ENCODE peak calls at places on chromosomes 11 and 22, in five cellular contexts. One of them, this sample, is unnamed.

GRCh38 chr11:78350101-78350645 is 67.4 kb downstream of the GAB2 start:
- DNase-seq in neural progenitor cell: peak
- DNase-seq in cardiac muscle cell: no peak
- DNase-seq in endodermal cell: peak
- DNase-seq in IMR-90: peak
- DNase-seq in this sample: peak

GRCh38 chr11:129884581-129884980 is 10.8 kb downstream of the NFRKB start:
- DNase-seq in neural progenitor cell: no peak
- DNase-seq in endodermal cell: no peak
- DNase-seq in IMR-90: no peak
- DNase-seq in cardiac muscle cell: no peak
- DNase-seq in this sample: no peak

GRCh38 chr11:34379081-34379480 is 21.3 kb upstream of the ABTB2 start:
- DNase-seq in neural progenitor cell: no peak
- DNase-seq in endodermal cell: no peak
- DNase-seq in cardiac muscle cell: no peak
- DNase-seq in IMR-90: peak
- DNase-seq in this sample: no peak

GRCh38 chr11:103183981-103184592 is 74.9 kb downstream of the DYNC2H1 start:
- DNase-seq in neural progenitor cell: no peak
- DNase-seq in IMR-90: no peak
- DNase-seq in endodermal cell: no peak
- DNase-seq in cardiac muscle cell: no peak
- DNase-seq in this sample: no peak

GRCh38 chr11:120432056-120433018 is 79.2 kb upstream of the GRIK4 start:
- DNase-seq in IMR-90: peak
- DNase-seq in neural progenitor cell: no peak
- DNase-seq in endodermal cell: no peak
- DNase-seq in cardiac muscle cell: no peak
- DNase-seq in this sample: peak

GRCh38 chr11:3353066-3353465 is 25.9 kb downstream of the ZNF195 start:
- DNase-seq in neural progenitor cell: no peak
- DNase-seq in endodermal cell: no peak
- DNase-seq in IMR-90: no peak
- DNase-seq in cardiac muscle cell: no peak
- DNase-seq in this sample: no peak

GRCh38 chr11:63602296-63602695 is 11.9 kb downstream of the PLAAT3 start:
- DNase-seq in endodermal cell: no peak
- DNase-seq in neural progenitor cell: no peak
- DNase-seq in IMR-90: peak
- DNase-seq in cardiac muscle cell: no peak
- DNase-seq in this sample: no peak

GRCh38 chr11:65430406-65431217 is 8.0 kb downstream of the NEAT1 start:
- DNase-seq in cardiac muscle cell: no peak
- DNase-seq in IMR-90: peak
- DNase-seq in neural progenitor cell: no peak
- DNase-seq in endodermal cell: no peak
- DNase-seq in this sample: no peak

GRCh38 chr22:49763696-49764095 is 64.0 kb downstream of the BRD1 start:
- DNase-seq in IMR-90: no peak
- DNase-seq in neural progenitor cell: no peak
- DNase-seq in endodermal cell: peak
- DNase-seq in cardiac muscle cell: no peak
- DNase-seq in this sample: no peak

GRCh38 chr11:63882555-63883242 is 34.3 kb downstream of the RCOR2 start:
- DNase-seq in IMR-90: no peak
- DNase-seq in endodermal cell: peak
- DNase-seq in cardiac muscle cell: no peak
- DNase-seq in neural progenitor cell: peak
- DNase-seq in this sample: no peak

GRCh38 chr22:31509041-31509440 is 12.7 kb downstream of the SFI1 start:
- DNase-seq in cardiac muscle cell: no peak
- DNase-seq in IMR-90: peak
- DNase-seq in neural progenitor cell: no peak
- DNase-seq in endodermal cell: no peak
- DNase-seq in this sample: no peak

GRCh38 chr22:48486163-48486957 is 1341.3 kb downstream of the BRD1 start:
- DNase-seq in endodermal cell: peak
- DNase-seq in IMR-90: no peak
- DNase-seq in cardiac muscle cell: no peak
- DNase-seq in neural progenitor cell: no peak
- DNase-seq in this sample: no peak

GRCh38 chr22:44085743-44086741 is 61.9 kb downstream of the PARVB start:
- DNase-seq in endodermal cell: peak
- DNase-seq in cardiac muscle cell: peak
- DNase-seq in neural progenitor cell: peak
- DNase-seq in IMR-90: peak
- DNase-seq in this sample: peak

GRCh38 chr11:130888790-130889189 is 27.5 kb downstream of the SNX19 start:
- DNase-seq in IMR-90: no peak
- DNase-seq in cardiac muscle cell: no peak
- DNase-seq in endodermal cell: no peak
- DNase-seq in neural progenitor cell: no peak
- DNase-seq in this sample: no peak

GRCh38 chr11:75450826-75451783 is 18.1 kb upstream of the KLHL35 start:
- DNase-seq in neural progenitor cell: peak
- DNase-seq in endodermal cell: peak
- DNase-seq in cardiac muscle cell: peak
- DNase-seq in IMR-90: no peak
- DNase-seq in this sample: peak

GRCh38 chr22:42074153-42074750 is at the start of gene PHETA2:
- DNase-seq in endodermal cell: peak
- DNase-seq in neural progenitor cell: peak
- DNase-seq in cardiac muscle cell: peak
- DNase-seq in IMR-90: peak
- DNase-seq in this sample: no peak

GRCh38 chr22:29689201-29689871 is 30.5 kb upstream of the CABP7 start:
- DNase-seq in neural progenitor cell: peak
- DNase-seq in IMR-90: no peak
- DNase-seq in cardiac muscle cell: no peak
- DNase-seq in endodermal cell: no peak
- DNase-seq in this sample: peak

GRCh38 chr22:39130892-39131855 is 21.3 kb downstream of the CBX7 start:
- DNase-seq in endodermal cell: peak
- DNase-seq in neural progenitor cell: peak
- DNase-seq in cardiac muscle cell: peak
- DNase-seq in IMR-90: peak
- DNase-seq in this sample: no peak

GRCh38 chr11:46389450-46390330 is 1.9 kb downstream of the CHRM4 start:
- DNase-seq in neural progenitor cell: peak
- DNase-seq in cardiac muscle cell: peak
- DNase-seq in endodermal cell: peak
- DNase-seq in IMR-90: peak
- DNase-seq in this sample: peak

GRCh38 chr22:30906946-30907345 is 61.6 kb downstream of the MORC2 start:
- DNase-seq in IMR-90: no peak
- DNase-seq in cardiac muscle cell: no peak
- DNase-seq in neural progenitor cell: no peak
- DNase-seq in endodermal cell: no peak
- DNase-seq in this sample: no peak

GRCh38 chr11:130197386-130198035 is 37.9 kb downstream of the ST14 start:
- DNase-seq in endodermal cell: no peak
- DNase-seq in neural progenitor cell: no peak
- DNase-seq in cardiac muscle cell: no peak
- DNase-seq in IMR-90: no peak
- DNase-seq in this sample: no peak

GRCh38 chr11:64918056-64918455 is 1.0 kb upstream of the ATG2A start:
- DNase-seq in endodermal cell: no peak
- DNase-seq in neural progenitor cell: peak
- DNase-seq in IMR-90: peak
- DNase-seq in cardiac muscle cell: peak
- DNase-seq in this sample: no peak

GRCh38 chr22:23103199-23103954 is 33.1 kb downstream of the GNAZ start:
- DNase-seq in IMR-90: no peak
- DNase-seq in cardiac muscle cell: no peak
- DNase-seq in endodermal cell: no peak
- DNase-seq in neural progenitor cell: no peak
- DNase-seq in this sample: no peak

GRCh38 chr11:69903206-69903605 is 84.0 kb upstream of the FGF3 start:
- DNase-seq in endodermal cell: no peak
- DNase-seq in neural progenitor cell: no peak
- DNase-seq in IMR-90: no peak
- DNase-seq in cardiac muscle cell: no peak
- DNase-seq in this sample: no peak

GRCh38 chr11:44617671-44618461 is 52.4 kb downstream of the CD82 start:
- DNase-seq in cardiac muscle cell: no peak
- DNase-seq in IMR-90: no peak
- DNase-seq in endodermal cell: peak
- DNase-seq in neural progenitor cell: no peak
- DNase-seq in this sample: peak

GRCh38 chr11:36235750-36236149 is 53.5 kb downstream of the COMMD9 start:
- DNase-seq in neural progenitor cell: no peak
- DNase-seq in IMR-90: peak
- DNase-seq in cardiac muscle cell: no peak
- DNase-seq in endodermal cell: no peak
- DNase-seq in this sample: no peak

GRCh38 chr11:100716848-100717247 is 29.8 kb downstream of the ARHGAP42 start:
- DNase-seq in IMR-90: no peak
- DNase-seq in cardiac muscle cell: no peak
- DNase-seq in neural progenitor cell: no peak
- DNase-seq in endodermal cell: no peak
- DNase-seq in this sample: no peak

GRCh38 chr11:75716659-75717058 is 979 bp upstream of the MOGAT2 start:
- DNase-seq in neural progenitor cell: no peak
- DNase-seq in IMR-90: no peak
- DNase-seq in endodermal cell: no peak
- DNase-seq in cardiac muscle cell: no peak
- DNase-seq in this sample: no peak

GRCh38 chr11:84923489-84923888 is 703.7 kb downstream of the DLG2 start:
- DNase-seq in endodermal cell: no peak
- DNase-seq in neural progenitor cell: no peak
- DNase-seq in cardiac muscle cell: no peak
- DNase-seq in IMR-90: no peak
- DNase-seq in this sample: no peak

GRCh38 chr11:65776196-65776595 is 4.6 kb downstream of the AP5B1 start:
- DNase-seq in endodermal cell: no peak
- DNase-seq in neural progenitor cell: no peak
- DNase-seq in IMR-90: peak
- DNase-seq in cardiac muscle cell: no peak
- DNase-seq in this sample: no peak

GRCh38 chr22:21443735-21444421 is 23.3 kb upstream of the TMEM191C start:
- DNase-seq in IMR-90: no peak
- DNase-seq in endodermal cell: peak
- DNase-seq in neural progenitor cell: peak
- DNase-seq in cardiac muscle cell: no peak
- DNase-seq in this sample: no peak

GRCh38 chr11:99960536-99960935 is 726.6 kb upstream of the ARHGAP42 start:
- DNase-seq in endodermal cell: no peak
- DNase-seq in cardiac muscle cell: no peak
- DNase-seq in neural progenitor cell: no peak
- DNase-seq in IMR-90: no peak
- DNase-seq in this sample: no peak

GRCh38 chr11:33377100-33377851 is 120.1 kb downstream of the HIPK3 start:
- DNase-seq in IMR-90: peak
- DNase-seq in neural progenitor cell: peak
- DNase-seq in endodermal cell: no peak
- DNase-seq in cardiac muscle cell: no peak
- DNase-seq in this sample: no peak
- H3K4me3 ChIP-seq in IMR-90: peak
- H3K4me3 ChIP-seq in neural progenitor cell: peak
- H3K4me3 ChIP-seq in endodermal cell: peak
- H3K4me3 ChIP-seq in cardiac muscle cell: peak
- H3K4me3 ChIP-seq in this sample: peak

GRCh38 chr11:2314525-2315394 is 12.9 kb downstream of the TSPAN32 start:
- DNase-seq in IMR-90: peak
- DNase-seq in neural progenitor cell: no peak
- DNase-seq in endodermal cell: no peak
- DNase-seq in cardiac muscle cell: peak
- DNase-seq in this sample: peak
- H3K4me3 ChIP-seq in IMR-90: no peak
- H3K4me3 ChIP-seq in neural progenitor cell: no peak
- H3K4me3 ChIP-seq in endodermal cell: no peak
- H3K4me3 ChIP-seq in cardiac muscle cell: no peak
- H3K4me3 ChIP-seq in this sample: no peak

DNA sequence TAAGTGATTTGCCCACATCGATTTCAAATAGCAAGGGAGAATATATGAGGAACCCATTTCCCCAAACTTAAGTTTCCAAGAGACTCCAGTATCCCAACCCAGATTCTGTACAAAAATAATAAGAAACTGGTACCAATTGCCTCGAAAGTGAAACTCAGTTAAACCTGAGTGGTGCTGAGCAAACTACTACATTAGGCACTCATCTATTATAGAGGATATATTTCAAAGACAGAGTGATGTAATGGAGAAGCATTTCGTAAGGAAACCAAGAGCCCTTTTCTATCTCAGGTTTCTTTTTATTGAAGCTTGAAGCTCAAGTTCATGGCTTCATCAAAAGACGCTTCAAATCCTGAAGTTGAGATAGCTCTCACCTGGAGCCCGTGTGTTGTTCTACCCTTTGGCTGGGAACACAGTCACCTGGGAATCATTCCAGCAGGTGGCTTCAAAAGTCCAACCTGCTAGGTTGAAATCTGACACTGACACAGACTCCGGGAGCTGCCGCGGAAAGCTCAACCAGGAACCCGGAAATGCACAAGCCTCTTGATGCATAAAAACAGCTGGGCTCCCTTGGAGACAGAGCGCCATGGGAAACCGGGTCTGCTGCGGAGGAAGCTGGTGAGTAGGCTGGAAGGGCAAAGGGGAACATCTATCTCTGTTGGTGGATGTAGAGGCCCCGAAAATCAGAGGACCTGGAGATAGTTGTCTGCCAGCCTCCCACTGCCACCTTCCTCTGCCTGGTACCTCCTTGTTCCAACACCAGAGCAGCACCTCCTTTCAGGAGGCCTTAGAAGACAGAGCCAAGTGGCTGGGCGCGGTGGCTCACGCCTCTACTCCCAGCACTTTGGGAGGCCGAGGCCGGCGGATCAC is at the start of gene C11orf52:
- DNase-seq in endodermal cell: peak
- DNase-seq in IMR-90: peak
- DNase-seq in neural progenitor cell: peak
- DNase-seq in cardiac muscle cell: peak
- DNase-seq in this sample: peak
- H3K4me3 ChIP-seq in endodermal cell: no peak
- H3K4me3 ChIP-seq in IMR-90: peak
- H3K4me3 ChIP-seq in neural progenitor cell: no peak
- H3K4me3 ChIP-seq in cardiac muscle cell: no peak
- H3K4me3 ChIP-seq in this sample: peak

GRCh38 chr11:27204527-27204926 is 158.5 kb downstream of the CCDC34 start:
- DNase-seq in endodermal cell: peak
- DNase-seq in IMR-90: no peak
- DNase-seq in cardiac muscle cell: no peak
- DNase-seq in neural progenitor cell: no peak
- DNase-seq in this sample: no peak

GRCh38 chr11:27203077-27203476 is 159.9 kb downstream of the CCDC34 start:
- DNase-seq in cardiac muscle cell: no peak
- DNase-seq in IMR-90: no peak
- DNase-seq in neural progenitor cell: no peak
- DNase-seq in endodermal cell: peak
- DNase-seq in this sample: no peak

GRCh38 chr11:27200779-27201453 is 160.3 kb downstream of the BBOX1 start:
- DNase-seq in IMR-90: no peak
- DNase-seq in neural progenitor cell: no peak
- DNase-seq in endodermal cell: no peak
- DNase-seq in cardiac muscle cell: no peak
- DNase-seq in this sample: no peak

GRCh38 chr11:27205269-27205668 is 157.7 kb downstream of the CCDC34 start:
- DNase-seq in endodermal cell: no peak
- DNase-seq in neural progenitor cell: no peak
- DNase-seq in IMR-90: no peak
- DNase-seq in cardiac muscle cell: no peak
- DNase-seq in this sample: no peak

GRCh38 chr11:27201454-27202302 is 161.1 kb downstream of the BBOX1 start:
- DNase-seq in endodermal cell: peak
- DNase-seq in neural progenitor cell: no peak
- DNase-seq in IMR-90: peak
- DNase-seq in cardiac muscle cell: peak
- DNase-seq in this sample: peak
- H3K4me3 ChIP-seq in endodermal cell: no peak
- H3K4me3 ChIP-seq in neural progenitor cell: no peak
- H3K4me3 ChIP-seq in IMR-90: no peak
- H3K4me3 ChIP-seq in cardiac muscle cell: no peak
- H3K4me3 ChIP-seq in this sample: peak